ENCODE peak calls at places on chromosomes 12 and 14, in four cellular contexts. D, J, I and Y are unnamed samples.

GRCh38 chr14:94882401-94882800 is 112.5 kb upstream of the GSC start:
- DNase-seq in J (no peak), D (no peak), I (no peak), Y (no peak)

GRCh38 chr12:115341442-115341841 is 657.5 kb upstream of the TBX3 start:
- DNase-seq in D (peak; percentile 100), I (no peak), J (peak; percentile 11), Y (peak; percentile 72)

GRCh38 chr12:124563401-124563800 is 4.0 kb downstream of the NCOR2 start:
- DNase-seq in J (no peak), I (no peak), D (no peak), Y (no peak)

GRCh38 chr14:92315050-92315785 is 7.7 kb upstream of the SLC24A4 start:
- DNase-seq in J (no peak), I (no peak), D (no peak), Y (no peak)

GRCh38 chr14:22326001-22326400 is 263.0 kb downstream of the DAD1 start:
- DNase-seq in J (no peak), I (no peak), D (no peak), Y (no peak)

GRCh38 chr12:113425960-113426453 is 3.8 kb downstream of the SDSL start:
- DNase-seq in D (no peak), I (no peak), J (no peak), Y (no peak)

GRCh38 chr14:94132285-94132887 is 3.0 kb upstream of the IFI27L2 start:
- DNase-seq in J (peak; percentile 79), D (peak; percentile 87), I (peak; percentile 39), Y (no peak)

GRCh38 chr12:55743131-55743921 is 404 bp downstream of the GDF11 start:
- DNase-seq in J (peak; percentile 67), I (peak; percentile 39), D (peak; percentile 59), Y (no peak)

GRCh38 chr12:71967176-71967575 is 28.5 kb downstream of the TPH2 start:
- DNase-seq in I (no peak), J (no peak), D (no peak), Y (no peak)

GRCh38 chr14:90235179-90235976 is 21.0 kb upstream of the PSMC1 start:
- DNase-seq in D (peak; percentile 62), J (peak; percentile 75), I (peak; percentile 69), Y (peak; percentile 62)

GRCh38 chr14:100105357-100106169 is 40.3 kb downstream of the EVL start:
- DNase-seq in I (no peak), D (no peak), J (peak; percentile 54), Y (no peak)

DNA sequence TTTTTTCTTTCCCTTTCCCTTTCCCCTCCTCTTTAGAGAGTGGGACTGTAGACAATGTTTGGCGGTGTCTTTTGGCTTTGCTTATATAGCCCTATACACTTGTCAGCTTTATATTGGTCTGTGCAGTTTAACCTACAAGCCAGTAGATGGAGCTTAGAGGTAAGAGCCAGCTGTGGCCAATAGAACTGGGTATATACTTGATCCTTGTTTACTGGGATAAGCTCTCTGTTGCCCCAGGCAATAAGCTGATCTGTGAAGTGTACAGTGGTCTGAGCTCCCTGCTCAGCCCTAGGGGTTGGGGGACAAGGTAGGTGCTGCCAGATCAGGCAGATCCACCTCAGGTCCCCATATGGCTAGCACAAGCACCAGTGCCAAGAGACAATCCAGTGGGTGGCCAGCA is 434.1 kb downstream of the NOVA1 start:
- DNase-seq in I (no peak), D (peak; percentile 66), J (no peak), Y (no peak)
- TF ChIP-seq CTCF in I (peak; percentile 59), D (peak; percentile 76), J (no peak), Y (no peak)

DNA sequence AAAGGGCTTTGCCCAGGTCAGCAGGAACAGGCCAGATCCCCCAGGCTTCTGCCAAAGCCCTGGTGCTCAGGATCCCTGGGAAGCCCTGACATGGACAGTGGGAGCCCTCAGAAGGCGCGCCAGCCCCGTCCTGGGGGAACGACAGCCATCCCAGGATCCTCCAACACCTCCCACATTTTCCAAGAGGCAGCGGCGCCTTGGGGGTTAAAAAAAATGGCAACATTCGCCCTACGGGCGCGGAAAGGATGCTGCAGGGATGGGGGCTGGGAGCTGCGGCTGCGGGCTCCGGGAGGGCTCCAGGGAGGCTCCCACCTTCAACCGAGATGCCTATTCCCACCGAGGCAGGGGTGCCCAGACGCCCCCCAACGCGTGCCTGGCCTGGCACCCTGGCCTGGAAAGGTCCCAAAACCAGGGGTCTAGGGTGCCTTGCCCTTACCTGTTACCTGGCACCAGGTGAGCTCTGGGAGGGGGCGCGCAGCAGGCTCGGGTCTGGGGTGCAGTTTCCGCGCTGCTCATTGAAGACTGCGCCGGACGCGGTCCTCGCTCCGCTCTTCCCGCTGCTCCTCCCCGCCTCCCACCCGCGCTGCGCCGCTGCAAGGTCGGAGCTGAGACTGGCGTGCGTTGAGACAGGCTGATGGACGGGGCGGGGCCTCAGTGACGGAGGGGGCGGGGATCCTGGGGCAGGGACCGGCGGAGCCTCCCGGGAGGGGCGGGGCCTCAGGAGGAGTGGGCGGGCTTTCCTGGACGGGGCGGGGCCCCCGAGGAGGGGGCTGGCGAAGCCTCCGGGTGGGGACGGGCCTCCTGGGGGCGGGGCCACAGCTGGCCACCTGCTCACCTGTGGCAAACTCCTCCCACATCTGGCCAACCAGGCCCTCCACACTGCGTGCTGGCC is at the start of gene ABCB9:
- DNase-seq in I (peak; percentile 96), D (peak; percentile 78), J (peak; percentile 97), Y (peak; percentile 78)
- TF ChIP-seq CTCF in I (no peak), D (no peak), J (no peak), Y (no peak)

GRCh38 chr14:65832431-65833253 is 420.1 kb downstream of the FUT8 start:
- DNase-seq in I (no peak), J (no peak), D (peak; percentile 9), Y (no peak)
- TF ChIP-seq CTCF in I (peak; percentile 46), J (peak; percentile 33), D (peak; percentile 23), Y (no peak)

GRCh38 chr12:57112492-57113294 is 1.5 kb upstream of the STAT6 start:
- DNase-seq in I (no peak), D (no peak), J (no peak), Y (no peak)
- TF ChIP-seq CTCF in I (peak; percentile 88), D (peak; percentile 81), J (peak; percentile 87), Y (no peak)

GRCh38 chr12:6334940-6335450 is 6.9 kb downstream of the TNFRSF1A start:
- DNase-seq in J (no peak), I (no peak), D (peak; percentile 23), Y (no peak)

GRCh38 chr12:6336859-6337744 is 4.8 kb downstream of the TNFRSF1A start:
- DNase-seq in D (no peak), I (no peak), J (peak; percentile 71), Y (no peak)

GRCh38 chr12:6334359-6334758 is 7.5 kb downstream of the TNFRSF1A start:
- DNase-seq in J (no peak), I (no peak), D (no peak), Y (no peak)

GRCh38 chr12:6336079-6336858 is 5.6 kb downstream of the TNFRSF1A start:
- DNase-seq in I (peak; percentile 73), D (peak; percentile 100), J (peak; percentile 83), Y (peak; percentile 76)

DNA sequence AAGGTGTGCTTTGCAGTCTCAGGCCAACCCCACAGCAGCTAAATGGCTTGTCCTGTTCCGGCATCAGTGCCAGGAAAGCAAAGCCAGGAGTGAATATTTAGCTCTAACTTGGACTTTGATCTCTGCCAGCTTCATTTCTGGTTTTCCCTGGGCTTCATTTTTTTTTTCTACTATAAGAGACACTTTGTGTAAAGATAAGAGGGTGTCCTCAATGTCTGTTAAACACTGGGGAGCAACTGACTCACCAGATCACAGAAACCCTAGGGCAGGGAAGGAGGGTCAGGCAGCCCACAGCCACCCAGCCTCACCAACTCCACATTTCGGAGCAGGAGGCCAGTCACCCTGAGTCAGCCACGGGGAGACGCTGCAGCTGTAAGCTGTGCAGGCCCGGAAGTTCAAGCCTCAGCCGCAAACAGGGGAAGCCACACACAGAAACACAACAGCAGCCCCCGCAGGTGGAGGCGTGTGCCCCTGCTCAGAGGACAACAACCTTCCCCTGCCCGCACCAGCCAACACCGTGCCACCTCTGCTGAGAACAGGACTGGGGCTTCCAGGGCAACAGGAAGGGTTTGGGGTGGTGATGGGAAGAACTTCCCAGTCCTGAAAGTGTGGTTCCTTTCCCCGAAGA is 6.3 kb downstream of the TNFRSF1A start:
- DNase-seq in J (peak; percentile 96), I (no peak), D (peak; percentile 83), Y (no peak)
- TF ChIP-seq CTCF in J (peak; percentile 48), I (peak; percentile 47), D (peak; percentile 62), Y (no peak)